ENCODE peak calls at places on chromosomes 5 and 9, in five cellular contexts. Z is stimulated activated naive CD8-positive, alpha-beta T cell treated with anti-CD3 and anti-CD28 coated beads, Interleukin-15, Interleukin-2, amounts not matched to agents 100 U/mL and 50 U/mL, for 24 hours; K is T-helper 2 cell; A is astrocyte of the spinal cord; Y is CD4-positive, alpha-beta T cell. T is an unnamed sample.

GRCh38 chr9:3186751-3187150 is 339.1 kb downstream of the RFX3 start:
- DNase-seq in Z (no peak), A (no peak), Y (no peak), K (no peak), T (no peak)

GRCh38 chr5:74621492-74621891 is 19.0 kb downstream of the ENC1 start:
- DNase-seq in A (no peak), Y (no peak), K (no peak), Z (no peak), T (no peak)

GRCh38 chr5:151107084-151107483 is 26.2 kb upstream of the TNIP1 start:
- DNase-seq in A (no peak), Y (no peak), K (no peak), Z (no peak), T (no peak)

GRCh38 chr5:178150977-178151734 is 2.5 kb downstream of the NHP2 start:
- DNase-seq in Z (no peak), K (no peak), A (no peak), Y (no peak), T (peak; percentile 19)

GRCh38 chr5:29701600-29701999 is 1491.9 kb upstream of the CDH6 start:
- DNase-seq in K (no peak), Y (no peak), A (no peak), Z (no peak), T (no peak)

GRCh38 chr5:174159327-174160247 is 114.1 kb downstream of the NSG2 start:
- DNase-seq in K (no peak), Z (no peak), A (peak; percentile 10), Y (no peak), T (no peak)

GRCh38 chr9:118170032-118170955 is 466.1 kb downstream of the TLR4 start:
- DNase-seq in Z (no peak), Y (no peak), K (no peak), A (peak; percentile 49), T (peak; percentile 68)

GRCh38 chr9:30925126-30925525 is 1459.3 kb upstream of the ACO1 start:
- DNase-seq in A (no peak), Y (no peak), K (no peak), Z (no peak), T (no peak)

GRCh38 chr9:114988962-114989599 is 58.7 kb upstream of the TNFSF8 start:
- DNase-seq in Y (no peak), A (no peak), K (no peak), Z (peak; percentile 43), T (no peak)

GRCh38 chr9:1005043-1005667 is 28.7 kb downstream of the DMRT3 start:
- DNase-seq in A (peak; percentile 43), Z (no peak), Y (no peak), K (no peak), T (peak; percentile 83)

GRCh38 chr5:179265529-179266290 is 79.6 kb downstream of the ADAMTS2 start:
- DNase-seq in K (no peak), Z (no peak), Y (peak; percentile 26), A (peak; percentile 96), T (peak; percentile 98)

GRCh38 chr5:55308254-55308836 is 556 bp downstream of the MTREX start:
- DNase-seq in A (peak; percentile 29), Y (no peak), K (no peak), Z (peak; percentile 16), T (peak; percentile 31)

GRCh38 chr5:141742866-141743651 is 61.0 kb upstream of the ARAP3 start:
- DNase-seq in A (peak; percentile 27), Z (peak; percentile 32), K (no peak), Y (no peak), T (peak; percentile 52)

GRCh38 chr5:158382473-158382872 is 523.5 kb upstream of the CLINT1 start:
- DNase-seq in Y (no peak), K (no peak), A (peak; percentile 97), Z (peak; percentile 51), T (peak; percentile 95)

GRCh38 chr9:6910032-6910431 is 152.3 kb downstream of the KDM4C start:
- DNase-seq in A (peak; percentile 34), K (no peak), Z (no peak), Y (no peak), T (peak; percentile 33)

GRCh38 chr5:149656576-149657182 is 73.4 kb upstream of the PPARGC1B start:
- DNase-seq in Z (peak; percentile 48), K (no peak), A (no peak), Y (no peak), T (peak; percentile 27)

GRCh38 chr5:73853091-73853490 is 227.1 kb downstream of the ARHGEF28 start:
- DNase-seq in Y (no peak), A (peak; percentile 52), K (no peak), Z (no peak), T (peak; percentile 30)

GRCh38 chr9:86925686-86926085 is 21.6 kb downstream of the GAS1 start:
- DNase-seq in K (no peak), Y (no peak), A (no peak), Z (no peak), T (peak; percentile 47)

GRCh38 chr9:15999422-16000339 is 446.8 kb downstream of the CCDC171 start:
- DNase-seq in A (peak; percentile 93), K (no peak), Z (no peak), Y (no peak), T (peak; percentile 61)

GRCh38 chr5:3997670-3998069 is 402.0 kb downstream of the IRX1 start:
- DNase-seq in Y (no peak), A (no peak), K (no peak), Z (no peak), T (no peak)

GRCh38 chr9:112765281-112765680 is 14.7 kb downstream of the SNX30 start:
- DNase-seq in Z (no peak), A (no peak), K (no peak), Y (no peak), T (no peak)

GRCh38 chr5:67165524-67166459 is 30.8 kb downstream of the CD180 start:
- DNase-seq in Y (peak; percentile 81), A (peak; percentile 79), Z (peak; percentile 83), K (peak; percentile 53), T (no peak)

GRCh38 chr5:169716287-169716686 is 79.2 kb downstream of the DOCK2 start:
- DNase-seq in Y (no peak), A (peak; percentile 64), K (no peak), Z (no peak), T (peak; percentile 19)

GRCh38 chr9:134217431-134218210 is 53.3 kb upstream of the RNU6ATAC start:
- DNase-seq in K (no peak), A (no peak), Y (no peak), Z (no peak), T (peak; percentile 16)

GRCh38 chr5:151041577-151042268 is 21.3 kb downstream of the GPX3 start:
- DNase-seq in Y (no peak), Z (no peak), K (no peak), A (no peak), T (no peak)

GRCh38 chr9:120569556-120569955 is 10.4 kb downstream of the CDK5RAP2 start:
- DNase-seq in Y (no peak), A (no peak), Z (no peak), K (no peak), T (no peak)

GRCh38 chr5:79938468-79938867 is 52.6 kb downstream of the MTX3 start:
- DNase-seq in A (no peak), Z (peak; percentile 10), K (no peak), Y (no peak), T (no peak)

GRCh38 chr5:4909086-4909485 is 231.0 kb upstream of the ADAMTS16 start:
- DNase-seq in A (no peak), Z (no peak), K (no peak), Y (no peak), T (no peak)

GRCh38 chr9:21830589-21830988 is 28.2 kb downstream of the MTAP start:
- DNase-seq in K (no peak), A (peak; percentile 44), Y (no peak), Z (no peak), T (no peak)

GRCh38 chr5:145855842-145856267 is 17.0 kb downstream of the GRXCR2 start:
- DNase-seq in Z (no peak), A (peak; percentile 22), K (no peak), Y (no peak), T (no peak)

GRCh38 chr5:176823869-176824412 is 13.6 kb downstream of the UNC5A start:
- DNase-seq in Y (no peak), A (no peak), Z (no peak), K (no peak), T (no peak)

GRCh38 chr9:112780637-112781036 is 30.1 kb downstream of the SNX30 start:
- DNase-seq in Y (no peak), Z (no peak), A (no peak), K (no peak), T (peak; percentile 10)

GRCh38 chr9:708556-709432 is 132.7 kb upstream of the DMRT1 start:
- DNase-seq in K (no peak), A (peak; percentile 32), Z (no peak), Y (no peak), T (peak; percentile 53)

GRCh38 chr5:68432682-68433081 is 217.1 kb downstream of the PIK3R1 start:
- DNase-seq in Z (peak; percentile 29), A (no peak), Y (no peak), K (no peak), T (no peak)

GRCh38 chr5:7927466-7928375 is 58.8 kb downstream of the MTRR start:
- DNase-seq in A (peak; percentile 57), K (no peak), Z (peak; percentile 45), Y (peak; percentile 36), T (peak; percentile 55)

GRCh38 chr9:86324308-86324707 is 29.9 kb downstream of the TUT7 start:
- DNase-seq in A (peak; percentile 59), Z (no peak), K (no peak), Y (no peak), T (peak; percentile 32)